ENCODE peak calls at places on chromosomes 4 and X, in eight cellular contexts. Y is osteocyte; S is neural crest cell; X is choroid plexus epithelial cell; B is CD4-positive, alpha-beta T cell; L is GM12865; U is suprapubic skin; G is A549. K is an unnamed sample.
A peak's percentile ranks its signal among the peaks of the same experiment; 100 is the strongest.

GRCh38 chr4:30770049-30770549 is 49.9 kb downstream of the PCDH7 start:
- DNase-seq in Y (no peak), S (no peak), X (peak; percentile 72), B (no peak), L (no peak), U (no peak), G (no peak), K (no peak)

GRCh38 chr4:183830438-183830985 is 74.6 kb upstream of the STOX2 start:
- DNase-seq in Y (no peak), S (no peak), X (no peak), B (no peak), L (no peak), U (no peak), G (no peak), K (no peak)

GRCh38 chr4:84167089-84167488 is 332.0 kb downstream of the NKX6-1 start:
- DNase-seq in Y (no peak), S (no peak), X (no peak), B (no peak), L (no peak), U (no peak), G (no peak), K (no peak)

GRCh38 chr4:18285357-18285756 is 263.8 kb upstream of the LCORL start:
- DNase-seq in Y (no peak), S (no peak), X (no peak), B (no peak), L (no peak), U (no peak), G (no peak), K (no peak)

GRCh38 chr4:128660361-128660964 is 149.0 kb upstream of the JADE1 start:
- DNase-seq in Y (no peak), S (no peak), X (peak; percentile 74), B (no peak), L (no peak), U (no peak), G (no peak), K (no peak)

GRCh38 chrX:74349387-74349786 is 45.4 kb downstream of the ZCCHC13 start:
- DNase-seq in Y (no peak), S (no peak), X (peak; percentile 82), B (no peak), L (no peak), U (no peak), G (no peak), K (no peak)

GRCh38 chrX:23626651-23627050 is 40.6 kb upstream of the PRDX4 start:
- DNase-seq in Y (no peak), S (no peak), X (no peak), B (no peak), L (no peak), U (no peak), G (no peak), K (no peak)

GRCh38 chr4:105436414-105436813 is 37.4 kb downstream of the PPA2 start:
- DNase-seq in Y (no peak), S (no peak), X (no peak), B (no peak), L (no peak), U (no peak), G (no peak), K (no peak)

GRCh38 chrX:42119076-42119475 is 195.7 kb upstream of the CASK start:
- DNase-seq in Y (no peak), S (no peak), X (peak; percentile 79), B (no peak), L (no peak), U (no peak), G (peak; percentile 86), K (no peak)

GRCh38 chr4:82851902-82852750 is 38.8 kb downstream of the SEC31A start:
- DNase-seq in Y (no peak), S (no peak), X (peak; percentile 75), B (no peak), L (peak; percentile 44), U (no peak), G (peak; percentile 46), K (no peak)

GRCh38 chrX:33041141-33041540 is 170.2 kb downstream of the DMD start:
- DNase-seq in Y (no peak), S (no peak), X (no peak), B (no peak), L (no peak), U (no peak), G (no peak), K (no peak)

GRCh38 chr4:47486306-47486705 is 1.2 kb downstream of the ATP10D start:
- DNase-seq in Y (no peak), S (no peak), X (peak; percentile 48), B (no peak), L (no peak), U (no peak), G (no peak), K (no peak)

GRCh38 chr4:22500831-22501714 is 14.8 kb downstream of the ADGRA3 start:
- DNase-seq in Y (no peak), S (no peak), X (peak; percentile 45), B (no peak), L (peak; percentile 71), U (no peak), G (peak; percentile 32), K (no peak)

GRCh38 chrX:29652484-29652883 is 562.9 kb upstream of the MAGEB2 start:
- DNase-seq in Y (no peak), S (no peak), X (peak; percentile 81), B (no peak), L (no peak), U (no peak), G (no peak), K (no peak)

GRCh38 chr4:87270144-87270543 is 49.7 kb upstream of the KLHL8 start:
- DNase-seq in Y (no peak), S (peak; percentile 8), X (peak; percentile 81), B (no peak), L (peak; percentile 37), U (no peak), G (peak; percentile 51), K (no peak)

GRCh38 chrX:21730011-21730410 is 27.9 kb downstream of the SMPX start:
- DNase-seq in Y (no peak), S (no peak), X (peak; percentile 39), B (no peak), L (no peak), U (no peak), G (no peak), K (no peak)

GRCh38 chr4:143118666-143119065 is 66.1 kb upstream of the USP38 start:
- DNase-seq in Y (no peak), S (no peak), X (no peak), B (no peak), L (no peak), U (no peak), G (no peak), K (no peak)

GRCh38 chr4:56082809-56083208 is 134.1 kb downstream of the CEP135 start:
- DNase-seq in Y (no peak), S (no peak), X (no peak), B (no peak), L (no peak), U (no peak), G (no peak), K (no peak)

GRCh38 chr4:56077676-56078075 is 128.9 kb downstream of the CEP135 start:
- DNase-seq in Y (no peak), S (no peak), X (peak; percentile 44), B (no peak), L (no peak), U (no peak), G (no peak), K (no peak)

GRCh38 chr4:56084849-56085248 is 136.1 kb downstream of the CEP135 start:
- DNase-seq in Y (no peak), S (no peak), X (no peak), B (no peak), L (no peak), U (no peak), G (no peak), K (no peak)

GRCh38 chr4:56078866-56079265 is 130.1 kb downstream of the CEP135 start:
- DNase-seq in Y (no peak), S (no peak), X (peak; percentile 27), B (no peak), L (no peak), U (no peak), G (no peak), K (no peak)

GRCh38 chr4:56080384-56080783 is 131.6 kb downstream of the CEP135 start:
- DNase-seq in Y (no peak), S (no peak), X (peak; percentile 12), B (no peak), L (no peak), U (no peak), G (no peak), K (no peak)
- TF ChIP-seq CTCF in Y (no peak), S (no peak), X (no peak), B (no peak), L (no peak), U (no peak), G (no peak), K (no peak)

GRCh38 chr4:112766422-112766821 is 129.5 kb downstream of the LARP7 start:
- DNase-seq in Y (no peak), S (peak; percentile 20), X (peak; percentile 65), B (no peak), L (peak; percentile 48), U (no peak), G (peak; percentile 23), K (no peak)
- TF ChIP-seq CTCF in Y (peak; percentile 55), S (peak; percentile 51), X (peak; percentile 75), B (no peak), L (peak; percentile 34), U (no peak), G (peak; percentile 18), K (no peak)

GRCh38 chr4:6682862-6683590 is 10.7 kb upstream of the S100P start:
- DNase-seq in Y (no peak), S (no peak), X (no peak), B (no peak), L (no peak), U (no peak), G (no peak), K (no peak)

GRCh38 chr4:6684656-6685055 is 9.0 kb upstream of the S100P start:
- DNase-seq in Y (no peak), S (no peak), X (no peak), B (no peak), L (no peak), U (no peak), G (no peak), K (no peak)

GRCh38 chr4:6680372-6681034 is 13.2 kb upstream of the S100P start:
- DNase-seq in Y (no peak), S (no peak), X (no peak), B (no peak), L (no peak), U (no peak), G (no peak), K (no peak)

GRCh38 chr4:6676722-6677558 is 16.7 kb upstream of the S100P start:
- DNase-seq in Y (no peak), S (no peak), X (no peak), B (no peak), L (no peak), U (no peak), G (no peak), K (no peak)

DNA sequence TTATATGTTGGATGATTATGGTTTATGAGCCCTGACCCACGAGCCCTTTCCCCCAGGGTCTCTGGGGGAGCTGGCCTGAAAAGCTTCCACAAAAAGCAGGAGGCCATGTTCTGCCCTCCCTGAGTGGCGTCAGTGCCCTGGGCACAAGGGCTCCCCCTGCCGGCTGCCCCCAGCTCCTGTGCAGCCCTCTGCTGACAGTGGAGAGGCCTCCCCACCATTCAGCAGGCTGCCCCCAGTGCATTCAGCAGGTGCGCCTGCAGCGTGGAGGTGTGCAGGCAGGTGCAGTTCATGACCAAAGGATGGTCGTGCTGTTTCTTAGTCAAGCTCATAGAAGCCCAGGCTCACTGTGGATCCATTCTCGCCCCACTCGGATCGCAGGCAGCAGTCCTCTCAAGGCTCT is 12.5 kb upstream of the S100P start:
- DNase-seq in Y (no peak), S (no peak), X (no peak), B (no peak), L (no peak), U (no peak), G (no peak), K (no peak)
- TF ChIP-seq CTCF in Y (no peak), S (no peak), X (no peak), B (no peak), L (peak; percentile 26), U (no peak), G (peak; percentile 36), K (no peak)

GRCh38 chr4:54384563-54384962 is 155.5 kb downstream of the PDGFRA start:
- DNase-seq in Y (no peak), S (no peak), X (peak; percentile 38), B (no peak), L (peak; percentile 62), U (no peak), G (peak; percentile 25), K (no peak)
- TF ChIP-seq CTCF in Y (peak; percentile 65), S (peak; percentile 45), X (peak; percentile 42), B (no peak), L (peak; percentile 41), U (no peak), G (no peak), K (no peak)